ENCODE peak calls at places on chromosomes 4 and X, in eight cellular contexts. G is A673, N is hepatocyte, K is cardiac muscle cell, W is MM.1S, D is GM23338, J is IMR-90, O is left ventricle myocardium inferior. V is an unnamed sample.

GRCh38 chr4:158824425-158825274 is 55.8 kb downstream of the FNIP2 start:
- DNase-seq in O (no peak), D (no peak), N (no peak), G (no peak), K (peak), J (peak), W (no peak), V (no peak)

GRCh38 chrX:149314031-149314430 is 191.1 kb downstream of the IDS start:
- DNase-seq in K (peak), D (no peak), W (no peak), G (no peak), J (no peak), N (no peak), O (no peak), V (no peak)

GRCh38 chrX:130285069-130285620 is 16.4 kb upstream of the ZNF280C start:
- DNase-seq in O (no peak), K (no peak), N (no peak), G (no peak), D (no peak), W (no peak), J (no peak), V (no peak)

GRCh38 chr4:6732441-6733357 is 16.7 kb downstream of the BLOC1S4 start:
- DNase-seq in K (peak), N (peak), G (no peak), O (peak), J (peak), W (no peak), D (no peak), V (no peak)

GRCh38 chr4:2416564-2417195 is 1.8 kb downstream of the ZFYVE28 start:
- DNase-seq in D (peak), G (no peak), J (no peak), O (peak), K (no peak), W (no peak), N (no peak), V (no peak)

GRCh38 chr4:8616831-8617230 is 24.3 kb downstream of the CPZ start:
- DNase-seq in K (no peak), J (no peak), D (no peak), W (no peak), G (no peak), O (no peak), N (no peak), V (peak)

GRCh38 chr4:3461515-3462291 is 1.4 kb upstream of the DOK7 start:
- DNase-seq in N (no peak), G (no peak), K (peak), D (no peak), W (no peak), J (no peak), O (peak), V (no peak)

GRCh38 chr4:6250235-6250983 is 19.2 kb upstream of the WFS1 start:
- DNase-seq in G (peak), O (no peak), D (peak), J (peak), N (peak), K (peak), W (peak), V (no peak)

GRCh38 chrX:150899191-150899757 is 806 bp upstream of the CD99L2 start:
- DNase-seq in G (peak), J (peak), N (peak), D (peak), K (peak), O (peak), W (peak), V (no peak)

GRCh38 chr4:165721815-165722214 is 151.2 kb upstream of the TLL1 start:
- DNase-seq in J (no peak), K (no peak), W (no peak), O (no peak), G (no peak), N (no peak), D (no peak), V (no peak)

GRCh38 chr4:123481034-123481433 is 84.4 kb downstream of the SPRY1 start:
- DNase-seq in D (no peak), W (no peak), N (no peak), K (peak), G (no peak), J (peak), O (no peak), V (no peak)

GRCh38 chrX:125293792-125294780 is 25.6 kb upstream of the TEX13C start:
- DNase-seq in J (no peak), G (no peak), K (peak), D (no peak), N (no peak), O (no peak), W (peak), V (no peak)

DNA sequence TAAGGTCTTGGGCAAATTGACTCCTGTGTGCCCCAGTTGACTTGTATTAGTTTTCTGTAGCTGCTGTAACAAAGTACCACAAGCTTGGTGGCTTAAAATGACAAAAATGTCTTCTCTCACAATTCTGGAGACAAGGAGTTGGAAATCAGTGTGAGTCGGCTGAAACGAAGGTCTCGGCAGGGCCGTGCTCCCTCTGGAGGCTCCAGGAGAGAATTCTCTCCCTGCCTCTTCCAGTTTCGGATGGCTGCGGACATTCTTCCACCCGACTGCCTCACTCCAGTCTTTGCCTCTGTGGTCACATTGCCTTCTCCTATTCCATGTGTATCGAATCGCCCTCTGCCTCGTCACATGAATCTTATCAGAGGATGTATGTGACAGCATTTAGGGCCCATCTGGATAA is 66.0 kb upstream of the PHOX2B start:
- DNase-seq in N (peak), D (peak), K (peak), O (no peak), J (peak), G (peak), W (no peak), V (no peak)
- TF ChIP-seq CTCF in N (peak), D (peak), K (peak), O (peak), J (peak), G (peak), W (no peak), V (peak)

GRCh38 chr4:139873111-139873866 is 207.7 kb downstream of the MGST2 start:
- DNase-seq in D (no peak), K (no peak), G (no peak), N (no peak), O (no peak), J (peak), W (no peak), V (no peak)

GRCh38 chr4:139878050-139878449 is 212.4 kb downstream of the MGST2 start:
- DNase-seq in J (no peak), W (no peak), N (no peak), O (no peak), D (peak), K (no peak), G (no peak), V (no peak)

GRCh38 chr4:139872274-139872673 is 206.7 kb downstream of the MGST2 start:
- DNase-seq in J (peak), G (no peak), D (no peak), N (peak), O (no peak), K (peak), W (no peak), V (no peak)

GRCh38 chr4:139875456-139875855 is 209.8 kb downstream of the MGST2 start:
- DNase-seq in N (no peak), O (no peak), D (peak), W (no peak), K (no peak), J (no peak), G (no peak), V (no peak)

DNA sequence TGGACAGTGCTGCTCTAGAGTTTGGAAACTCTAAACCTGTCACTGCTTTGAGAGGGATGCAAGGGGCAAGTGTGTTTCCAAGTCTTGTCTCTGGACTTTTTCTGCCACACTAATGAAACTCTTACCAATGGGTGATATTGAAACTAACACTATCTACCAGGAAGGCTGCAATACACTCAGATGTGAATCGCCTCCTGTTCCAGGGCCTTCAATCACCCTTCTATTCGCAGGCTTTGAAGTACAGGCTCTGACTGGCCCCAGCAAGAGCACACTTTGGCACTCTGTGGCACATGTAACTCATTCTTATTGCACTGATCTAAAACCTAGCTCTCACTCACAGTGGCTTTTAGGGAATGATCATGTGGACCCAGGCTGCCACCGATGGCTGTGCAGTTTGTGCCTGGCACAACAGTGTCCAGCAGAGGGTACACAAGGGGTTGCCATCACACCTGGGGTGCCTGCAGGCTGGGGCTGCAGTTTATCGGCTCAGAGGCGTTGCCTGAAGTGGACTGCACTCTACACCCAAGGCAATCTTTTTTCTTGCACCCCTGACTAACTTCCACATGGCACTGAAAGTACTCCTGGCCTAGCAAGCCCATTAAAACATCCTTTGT is 210.8 kb downstream of the MGST2 start:
- DNase-seq in O (no peak), J (no peak), G (no peak), D (no peak), N (no peak), K (no peak), W (no peak), V (no peak)
- H3K27ac ChIP-seq in O (no peak), J (no peak), G (no peak), D (no peak), N (no peak), K (peak), W (no peak), V (no peak)

DNA sequence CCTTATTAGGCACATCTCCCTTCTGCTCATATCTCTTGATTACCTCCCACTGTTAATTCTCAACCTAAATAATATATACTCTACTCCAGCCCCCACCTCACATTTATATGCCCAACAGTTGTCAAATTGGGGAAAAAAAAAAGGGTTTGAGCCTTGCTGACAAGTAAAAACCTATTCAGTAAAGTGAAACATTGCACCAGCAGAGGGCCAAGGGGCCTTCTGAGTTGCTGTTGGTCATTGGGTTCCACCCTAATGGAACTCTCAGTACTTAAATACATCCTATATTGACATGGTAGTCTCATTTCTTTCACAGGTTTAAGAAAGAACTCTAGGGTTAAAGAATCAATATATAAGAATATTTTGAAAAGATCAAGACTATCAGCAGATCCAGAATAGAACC is 362.2 kb downstream of the SMARCA1 start:
- DNase-seq in W (no peak), D (peak), O (no peak), J (no peak), K (no peak), N (no peak), G (no peak), V (no peak)
- TF ChIP-seq CTCF in W (no peak), D (peak), O (no peak), J (no peak), K (no peak), N (no peak), G (no peak), V (no peak)

GRCh38 chr4:152679414-152680281 is at the start of gene TMEM154:
- DNase-seq in N (peak), D (peak), K (peak), G (peak), J (peak), W (peak), O (peak), V (peak)
- H3K27ac ChIP-seq in N (peak), D (no peak), K (no peak), G (peak), J (no peak), W (peak), O (peak), V (peak)

GRCh38 chr4:82898322-82899243 is 2.0 kb upstream of the THAP9 start:
- DNase-seq in D (no peak), J (peak), O (no peak), G (no peak), W (peak), N (peak), K (peak), V (no peak)
- TF ChIP-seq CTCF in D (no peak), J (peak), O (peak), G (peak), W (peak), N (peak), K (peak), V (peak)

GRCh38 chrX:103329991-103330390 is at the start of gene TCEAL7:
- DNase-seq in O (peak), D (peak), W (no peak), K (peak), J (peak), N (peak), G (no peak), V (no peak)
- H3K27ac ChIP-seq in O (peak), D (peak), W (no peak), K (no peak), J (peak), N (peak), G (no peak), V (no peak)

GRCh38 chr4:79241846-79242245 is 84.0 kb downstream of the NAA11 start:
- DNase-seq in G (peak), O (no peak), W (no peak), D (peak), N (no peak), K (peak), J (peak), V (no peak)
- TF ChIP-seq CTCF in G (peak), O (no peak), W (peak), D (peak), N (peak), K (peak), J (no peak), V (no peak)

V was measured in RWPE2.